ENCODE peak calls at places on chromosomes 3 and 15, in ten cellular contexts. One of them, this sample, is unnamed. For H3K36me3 and H3K9me3, the result is how much of the 10 kb centered on the place peaks cover.

GRCh38 chr3:78235841-78236240 is 1195.9 kb downstream of the ROBO2 start:
- DNase-seq in OCI-LY7: no peak
- DNase-seq in uterus: no peak
- DNase-seq in IMR-90: peak
- DNase-seq in suprapubic skin: no peak
- DNase-seq in mammary epithelial cell: no peak
- DNase-seq in cardiac muscle cell: no peak
- DNase-seq in psoas muscle: no peak
- DNase-seq in gastrocnemius medialis: no peak
- DNase-seq in sigmoid colon: no peak
- DNase-seq in this sample: no peak

GRCh38 chr3:173221010-173221409 is 80.0 kb upstream of the SPATA16 start:
- DNase-seq in cardiac muscle cell: no peak
- DNase-seq in sigmoid colon: no peak
- DNase-seq in gastrocnemius medialis: no peak
- DNase-seq in mammary epithelial cell: peak
- DNase-seq in IMR-90: no peak
- DNase-seq in suprapubic skin: no peak
- DNase-seq in OCI-LY7: peak
- DNase-seq in uterus: no peak
- DNase-seq in psoas muscle: no peak
- DNase-seq in this sample: no peak

GRCh38 chr15:69031013-69032001 is 16.8 kb downstream of the NOX5 start:
- DNase-seq in gastrocnemius medialis: no peak
- DNase-seq in OCI-LY7: no peak
- DNase-seq in mammary epithelial cell: no peak
- DNase-seq in psoas muscle: peak
- DNase-seq in suprapubic skin: no peak
- DNase-seq in uterus: no peak
- DNase-seq in IMR-90: no peak
- DNase-seq in cardiac muscle cell: peak
- DNase-seq in sigmoid colon: no peak
- DNase-seq in this sample: peak

GRCh38 chr15:90213123-90213817 is 12.1 kb downstream of the SEMA4B start:
- DNase-seq in sigmoid colon: no peak
- DNase-seq in cardiac muscle cell: no peak
- DNase-seq in gastrocnemius medialis: no peak
- DNase-seq in mammary epithelial cell: peak
- DNase-seq in psoas muscle: no peak
- DNase-seq in uterus: no peak
- DNase-seq in IMR-90: no peak
- DNase-seq in suprapubic skin: no peak
- DNase-seq in OCI-LY7: no peak
- DNase-seq in this sample: no peak

GRCh38 chr15:69424748-69425413 is 10.7 kb downstream of the KIF23 start:
- DNase-seq in uterus: no peak
- DNase-seq in OCI-LY7: no peak
- DNase-seq in sigmoid colon: no peak
- DNase-seq in gastrocnemius medialis: no peak
- DNase-seq in cardiac muscle cell: no peak
- DNase-seq in psoas muscle: no peak
- DNase-seq in suprapubic skin: no peak
- DNase-seq in IMR-90: peak
- DNase-seq in mammary epithelial cell: no peak
- DNase-seq in this sample: no peak

GRCh38 chr3:140176526-140176925 is 241.5 kb downstream of the CLSTN2 start:
- DNase-seq in gastrocnemius medialis: no peak
- DNase-seq in sigmoid colon: no peak
- DNase-seq in mammary epithelial cell: no peak
- DNase-seq in OCI-LY7: no peak
- DNase-seq in cardiac muscle cell: peak
- DNase-seq in suprapubic skin: no peak
- DNase-seq in IMR-90: no peak
- DNase-seq in psoas muscle: no peak
- DNase-seq in uterus: no peak
- DNase-seq in this sample: peak

GRCh38 chr3:122928396-122929187 is 99.0 kb downstream of the SEMA5B start:
- DNase-seq in gastrocnemius medialis: no peak
- DNase-seq in suprapubic skin: peak
- DNase-seq in OCI-LY7: no peak
- DNase-seq in mammary epithelial cell: no peak
- DNase-seq in IMR-90: no peak
- DNase-seq in cardiac muscle cell: no peak
- DNase-seq in uterus: no peak
- DNase-seq in psoas muscle: no peak
- DNase-seq in sigmoid colon: peak
- DNase-seq in this sample: no peak

GRCh38 chr3:111904376-111905241 is 45.5 kb downstream of the PHLDB2 start:
- DNase-seq in OCI-LY7: no peak
- DNase-seq in uterus: no peak
- DNase-seq in IMR-90: peak
- DNase-seq in sigmoid colon: no peak
- DNase-seq in suprapubic skin: no peak
- DNase-seq in mammary epithelial cell: peak
- DNase-seq in gastrocnemius medialis: no peak
- DNase-seq in psoas muscle: no peak
- DNase-seq in cardiac muscle cell: peak
- DNase-seq in this sample: peak

GRCh38 chr3:46070458-46071136 is 43.3 kb upstream of the XCR1 start:
- DNase-seq in uterus: no peak
- DNase-seq in OCI-LY7: no peak
- DNase-seq in sigmoid colon: no peak
- DNase-seq in mammary epithelial cell: no peak
- DNase-seq in gastrocnemius medialis: no peak
- DNase-seq in psoas muscle: no peak
- DNase-seq in suprapubic skin: no peak
- DNase-seq in IMR-90: no peak
- DNase-seq in cardiac muscle cell: no peak
- DNase-seq in this sample: no peak

GRCh38 chr15:43776101-43776717 is 557 bp downstream of the ELL3 start:
- DNase-seq in uterus: peak
- DNase-seq in suprapubic skin: no peak
- DNase-seq in mammary epithelial cell: no peak
- DNase-seq in IMR-90: no peak
- DNase-seq in OCI-LY7: peak
- DNase-seq in cardiac muscle cell: no peak
- DNase-seq in psoas muscle: peak
- DNase-seq in gastrocnemius medialis: no peak
- DNase-seq in sigmoid colon: no peak
- DNase-seq in this sample: no peak

GRCh38 chr15:79463781-79464270 is 31.7 kb downstream of the MINAR1 start:
- DNase-seq in psoas muscle: no peak
- DNase-seq in IMR-90: no peak
- DNase-seq in mammary epithelial cell: no peak
- DNase-seq in sigmoid colon: no peak
- DNase-seq in gastrocnemius medialis: no peak
- DNase-seq in uterus: no peak
- DNase-seq in OCI-LY7: no peak
- DNase-seq in suprapubic skin: no peak
- DNase-seq in cardiac muscle cell: no peak
- DNase-seq in this sample: no peak

GRCh38 chr3:60114191-60114590 is 1064.4 kb upstream of the CFAP20DC start:
- DNase-seq in psoas muscle: no peak
- DNase-seq in uterus: no peak
- DNase-seq in cardiac muscle cell: no peak
- DNase-seq in suprapubic skin: no peak
- DNase-seq in gastrocnemius medialis: no peak
- DNase-seq in IMR-90: no peak
- DNase-seq in mammary epithelial cell: no peak
- DNase-seq in sigmoid colon: no peak
- DNase-seq in OCI-LY7: no peak
- DNase-seq in this sample: no peak

GRCh38 chr3:36842275-36842674 is 77.9 kb upstream of the DCLK3 start:
- DNase-seq in uterus: no peak
- DNase-seq in suprapubic skin: no peak
- DNase-seq in psoas muscle: no peak
- DNase-seq in sigmoid colon: no peak
- DNase-seq in IMR-90: no peak
- DNase-seq in gastrocnemius medialis: no peak
- DNase-seq in cardiac muscle cell: no peak
- DNase-seq in OCI-LY7: no peak
- DNase-seq in mammary epithelial cell: no peak
- DNase-seq in this sample: no peak

GRCh38 chr3:50660386-50660785 is 14.3 kb upstream of the DOCK3 start:
- DNase-seq in OCI-LY7: no peak
- DNase-seq in cardiac muscle cell: no peak
- DNase-seq in suprapubic skin: no peak
- DNase-seq in sigmoid colon: no peak
- DNase-seq in IMR-90: no peak
- DNase-seq in mammary epithelial cell: no peak
- DNase-seq in uterus: peak
- DNase-seq in psoas muscle: no peak
- DNase-seq in gastrocnemius medialis: no peak
- DNase-seq in this sample: no peak

GRCh38 chr3:51622402-51622801 is 48.6 kb upstream of the TEX264 start:
- DNase-seq in IMR-90: peak
- DNase-seq in psoas muscle: no peak
- DNase-seq in sigmoid colon: no peak
- DNase-seq in mammary epithelial cell: peak
- DNase-seq in cardiac muscle cell: no peak
- DNase-seq in uterus: no peak
- DNase-seq in suprapubic skin: no peak
- DNase-seq in OCI-LY7: no peak
- DNase-seq in gastrocnemius medialis: no peak
- DNase-seq in this sample: peak

GRCh38 chr15:101170568-101171350 is 81.1 kb downstream of the CHSY1 start:
- DNase-seq in sigmoid colon: peak
- DNase-seq in psoas muscle: peak
- DNase-seq in suprapubic skin: peak
- DNase-seq in OCI-LY7: no peak
- DNase-seq in IMR-90: peak
- DNase-seq in mammary epithelial cell: peak
- DNase-seq in cardiac muscle cell: peak
- DNase-seq in gastrocnemius medialis: no peak
- DNase-seq in uterus: peak
- DNase-seq in this sample: peak

GRCh38 chr15:98312913-98313312 is 335.4 kb upstream of the IGF1R start:
- DNase-seq in suprapubic skin: no peak
- DNase-seq in IMR-90: no peak
- DNase-seq in OCI-LY7: no peak
- DNase-seq in mammary epithelial cell: no peak
- DNase-seq in sigmoid colon: no peak
- DNase-seq in uterus: no peak
- DNase-seq in psoas muscle: no peak
- DNase-seq in gastrocnemius medialis: no peak
- DNase-seq in cardiac muscle cell: no peak
- DNase-seq in this sample: no peak

GRCh38 chr3:129252748-129253147 is 3.3 kb downstream of the COPG1 start:
- DNase-seq in gastrocnemius medialis: no peak
- DNase-seq in mammary epithelial cell: no peak
- DNase-seq in sigmoid colon: no peak
- DNase-seq in psoas muscle: no peak
- DNase-seq in OCI-LY7: no peak
- DNase-seq in IMR-90: no peak
- DNase-seq in uterus: no peak
- DNase-seq in cardiac muscle cell: no peak
- DNase-seq in suprapubic skin: no peak
- DNase-seq in this sample: no peak

GRCh38 chr15:22877607-22878006 is 39.1 kb downstream of the NIPA2 start:
- DNase-seq in uterus: no peak
- DNase-seq in psoas muscle: no peak
- DNase-seq in OCI-LY7: no peak
- DNase-seq in sigmoid colon: no peak
- DNase-seq in gastrocnemius medialis: no peak
- DNase-seq in IMR-90: no peak
- DNase-seq in mammary epithelial cell: no peak
- DNase-seq in suprapubic skin: peak
- DNase-seq in cardiac muscle cell: no peak
- DNase-seq in this sample: no peak
- H3K36me3 ChIP-seq in uterus: under half
- H3K36me3 ChIP-seq in psoas muscle: under half
- H3K36me3 ChIP-seq in OCI-LY7: under half
- H3K36me3 ChIP-seq in sigmoid colon: under half
- H3K36me3 ChIP-seq in gastrocnemius medialis: under half
- H3K36me3 ChIP-seq in IMR-90: half or more
- H3K36me3 ChIP-seq in mammary epithelial cell: under half
- H3K36me3 ChIP-seq in suprapubic skin: half or more
- H3K36me3 ChIP-seq in cardiac muscle cell: under half
- H3K36me3 ChIP-seq in this sample: under half

GRCh38 chr15:82878325-82878724 is 68.9 kb downstream of the WHAMM start:
- DNase-seq in sigmoid colon: no peak
- DNase-seq in suprapubic skin: no peak
- DNase-seq in gastrocnemius medialis: no peak
- DNase-seq in psoas muscle: no peak
- DNase-seq in cardiac muscle cell: no peak
- DNase-seq in OCI-LY7: no peak
- DNase-seq in mammary epithelial cell: no peak
- DNase-seq in uterus: no peak
- DNase-seq in IMR-90: no peak
- DNase-seq in this sample: no peak
- H3K4me3 ChIP-seq in sigmoid colon: no peak
- H3K4me3 ChIP-seq in suprapubic skin: no peak
- H3K4me3 ChIP-seq in gastrocnemius medialis: no peak
- H3K4me3 ChIP-seq in psoas muscle: no peak
- H3K4me3 ChIP-seq in cardiac muscle cell: no peak
- H3K4me3 ChIP-seq in OCI-LY7: no peak
- H3K4me3 ChIP-seq in mammary epithelial cell: no peak
- H3K4me3 ChIP-seq in uterus: no peak
- H3K4me3 ChIP-seq in IMR-90: no peak
- H3K4me3 ChIP-seq in this sample: no peak

GRCh38 chr3:21049368-21050062 is 701.5 kb downstream of the ZNF385D start:
- DNase-seq in uterus: no peak
- DNase-seq in psoas muscle: no peak
- DNase-seq in gastrocnemius medialis: no peak
- DNase-seq in mammary epithelial cell: no peak
- DNase-seq in IMR-90: no peak
- DNase-seq in suprapubic skin: no peak
- DNase-seq in cardiac muscle cell: no peak
- DNase-seq in sigmoid colon: no peak
- DNase-seq in OCI-LY7: no peak
- DNase-seq in this sample: no peak
- H3K9me3 ChIP-seq in uterus: under half
- H3K9me3 ChIP-seq in psoas muscle: under half
- H3K9me3 ChIP-seq in gastrocnemius medialis: under half
- H3K9me3 ChIP-seq in mammary epithelial cell: under half
- H3K9me3 ChIP-seq in IMR-90: under half
- H3K9me3 ChIP-seq in suprapubic skin: under half
- H3K9me3 ChIP-seq in cardiac muscle cell: under half
- H3K9me3 ChIP-seq in sigmoid colon: under half
- H3K9me3 ChIP-seq in OCI-LY7: under half
- H3K9me3 ChIP-seq in this sample: under half

DNA sequence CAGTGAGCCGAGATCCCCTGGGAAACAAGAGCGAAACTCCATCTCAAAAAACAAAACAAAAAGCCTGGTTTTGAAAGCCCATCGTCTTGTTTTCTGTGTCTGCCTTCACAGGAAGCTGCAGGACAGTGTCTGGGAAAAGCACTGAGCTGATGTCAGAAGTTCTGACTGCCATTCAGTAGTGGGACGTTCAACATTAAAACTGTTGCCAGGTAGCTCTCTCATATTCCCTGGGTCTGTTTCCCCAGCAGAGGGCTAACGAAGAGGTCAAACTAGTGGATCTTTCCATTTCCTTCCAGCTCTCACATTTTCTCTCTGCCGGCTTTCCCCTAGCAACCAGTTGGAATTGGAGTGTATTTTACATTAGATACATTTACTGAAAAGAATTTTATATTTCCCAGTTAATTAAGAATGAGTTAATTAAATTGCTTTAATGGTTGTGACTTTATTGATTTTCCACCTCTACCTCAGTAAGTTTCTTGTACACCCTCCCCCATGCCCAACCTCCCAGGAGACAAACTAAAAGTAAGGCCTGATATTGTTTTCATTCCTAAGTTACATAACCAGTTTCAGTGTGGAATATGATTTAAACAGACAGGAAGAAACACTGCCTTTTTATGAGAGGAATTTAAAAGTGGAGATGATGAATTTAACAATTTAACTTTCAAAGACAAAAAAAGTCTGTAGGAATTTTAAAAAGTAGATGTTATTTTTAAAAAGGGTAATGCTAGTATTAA is 29.9 kb downstream of the RCN2 start:
- DNase-seq in psoas muscle: no peak
- DNase-seq in IMR-90: no peak
- DNase-seq in cardiac muscle cell: peak
- DNase-seq in gastrocnemius medialis: no peak
- DNase-seq in uterus: no peak
- DNase-seq in sigmoid colon: no peak
- DNase-seq in OCI-LY7: no peak
- DNase-seq in suprapubic skin: no peak
- DNase-seq in mammary epithelial cell: no peak
- DNase-seq in this sample: no peak
- H3K36me3 ChIP-seq in psoas muscle: under half
- H3K36me3 ChIP-seq in IMR-90: under half
- H3K36me3 ChIP-seq in cardiac muscle cell: under half
- H3K36me3 ChIP-seq in gastrocnemius medialis: under half
- H3K36me3 ChIP-seq in uterus: under half
- H3K36me3 ChIP-seq in sigmoid colon: under half
- H3K36me3 ChIP-seq in OCI-LY7: under half
- H3K36me3 ChIP-seq in suprapubic skin: under half
- H3K36me3 ChIP-seq in mammary epithelial cell: under half
- H3K36me3 ChIP-seq in this sample: under half